ENCODE peak calls at places on chromosomes 5 and 9, in seven cellular contexts. One of them, this sample, is unnamed.

GRCh38 chr5:62778327-62779009 is 199.8 kb downstream of the LRRC70 start:
- DNase-seq in left colon: no peak
- DNase-seq in activated naive CD4-positive, alpha-beta T cell: no peak
- DNase-seq in GM23248: no peak
- DNase-seq in NT2/D1: no peak
- DNase-seq in hippocampal formation: no peak
- DNase-seq in heart left ventricle: no peak
- DNase-seq in this sample: no peak

GRCh38 chr9:81125446-81126092 is 563.8 kb downstream of the TLE1 start:
- DNase-seq in left colon: no peak
- DNase-seq in activated naive CD4-positive, alpha-beta T cell: no peak
- DNase-seq in GM23248: no peak
- DNase-seq in NT2/D1: no peak
- DNase-seq in hippocampal formation: no peak
- DNase-seq in heart left ventricle: no peak
- DNase-seq in this sample: no peak

GRCh38 chr5:138339086-138339456 is 1.0 kb downstream of the FAM53C start:
- DNase-seq in left colon: peak
- DNase-seq in activated naive CD4-positive, alpha-beta T cell: no peak
- DNase-seq in GM23248: peak
- DNase-seq in NT2/D1: no peak
- DNase-seq in hippocampal formation: no peak
- DNase-seq in heart left ventricle: no peak
- DNase-seq in this sample: no peak

GRCh38 chr9:35945341-35946018 is 12.5 kb downstream of the OR2S2 start:
- DNase-seq in left colon: peak
- DNase-seq in activated naive CD4-positive, alpha-beta T cell: peak
- DNase-seq in GM23248: peak
- DNase-seq in NT2/D1: peak
- DNase-seq in hippocampal formation: peak
- DNase-seq in heart left ventricle: peak
- DNase-seq in this sample: peak

GRCh38 chr9:70795841-70796240 is 325.6 kb downstream of the TRPM3 start:
- DNase-seq in left colon: no peak
- DNase-seq in activated naive CD4-positive, alpha-beta T cell: no peak
- DNase-seq in GM23248: no peak
- DNase-seq in NT2/D1: no peak
- DNase-seq in hippocampal formation: no peak
- DNase-seq in heart left ventricle: no peak
- DNase-seq in this sample: no peak

GRCh38 chr9:123848447-123849085 is 81.4 kb downstream of the DENND1A start:
- DNase-seq in left colon: no peak
- DNase-seq in activated naive CD4-positive, alpha-beta T cell: no peak
- DNase-seq in GM23248: no peak
- DNase-seq in NT2/D1: no peak
- DNase-seq in hippocampal formation: no peak
- DNase-seq in heart left ventricle: no peak
- DNase-seq in this sample: no peak

GRCh38 chr5:68587181-68587580 is 371.6 kb downstream of the PIK3R1 start:
- DNase-seq in left colon: no peak
- DNase-seq in activated naive CD4-positive, alpha-beta T cell: no peak
- DNase-seq in GM23248: peak
- DNase-seq in NT2/D1: no peak
- DNase-seq in hippocampal formation: no peak
- DNase-seq in heart left ventricle: no peak
- DNase-seq in this sample: no peak

GRCh38 chr9:811101-811531 is 30.4 kb upstream of the DMRT1 start:
- DNase-seq in left colon: peak
- DNase-seq in activated naive CD4-positive, alpha-beta T cell: no peak
- DNase-seq in GM23248: peak
- DNase-seq in NT2/D1: no peak
- DNase-seq in hippocampal formation: no peak
- DNase-seq in heart left ventricle: peak
- DNase-seq in this sample: no peak

GRCh38 chr5:138508958-138509357 is 34.1 kb downstream of the ETF1 start:
- DNase-seq in left colon: no peak
- DNase-seq in activated naive CD4-positive, alpha-beta T cell: no peak
- DNase-seq in GM23248: peak
- DNase-seq in NT2/D1: no peak
- DNase-seq in hippocampal formation: no peak
- DNase-seq in heart left ventricle: no peak
- DNase-seq in this sample: no peak

GRCh38 chr9:71692337-71692736 is 76.0 kb downstream of the CEMIP2 start:
- DNase-seq in left colon: no peak
- DNase-seq in activated naive CD4-positive, alpha-beta T cell: no peak
- DNase-seq in GM23248: peak
- DNase-seq in NT2/D1: no peak
- DNase-seq in hippocampal formation: no peak
- DNase-seq in heart left ventricle: peak
- DNase-seq in this sample: no peak

GRCh38 chr9:108101410-108101809 is 611.8 kb upstream of the KLF4 start:
- DNase-seq in left colon: no peak
- DNase-seq in activated naive CD4-positive, alpha-beta T cell: no peak
- DNase-seq in GM23248: no peak
- DNase-seq in NT2/D1: no peak
- DNase-seq in hippocampal formation: no peak
- DNase-seq in heart left ventricle: no peak
- DNase-seq in this sample: no peak

GRCh38 chr9:134371731-134372130 is 45.5 kb downstream of the RXRA start:
- DNase-seq in left colon: no peak
- DNase-seq in activated naive CD4-positive, alpha-beta T cell: no peak
- DNase-seq in GM23248: no peak
- DNase-seq in NT2/D1: no peak
- DNase-seq in hippocampal formation: no peak
- DNase-seq in heart left ventricle: peak
- DNase-seq in this sample: peak

GRCh38 chr5:54514269-54514668 is 3.3 kb upstream of the SNX18 start:
- DNase-seq in left colon: no peak
- DNase-seq in activated naive CD4-positive, alpha-beta T cell: no peak
- DNase-seq in GM23248: peak
- DNase-seq in NT2/D1: no peak
- DNase-seq in hippocampal formation: no peak
- DNase-seq in heart left ventricle: no peak
- DNase-seq in this sample: no peak

GRCh38 chr5:127562252-127562651 is 44.8 kb downstream of the PRRC1 start:
- DNase-seq in left colon: no peak
- DNase-seq in activated naive CD4-positive, alpha-beta T cell: no peak
- DNase-seq in GM23248: no peak
- DNase-seq in NT2/D1: peak
- DNase-seq in hippocampal formation: no peak
- DNase-seq in heart left ventricle: no peak
- DNase-seq in this sample: no peak

GRCh38 chr9:134050726-134051125 is 17.1 kb downstream of the BRD3 start:
- DNase-seq in left colon: no peak
- DNase-seq in activated naive CD4-positive, alpha-beta T cell: no peak
- DNase-seq in GM23248: no peak
- DNase-seq in NT2/D1: no peak
- DNase-seq in hippocampal formation: no peak
- DNase-seq in heart left ventricle: no peak
- DNase-seq in this sample: no peak

GRCh38 chr5:126513703-126514102 is 81.3 kb downstream of the ALDH7A1 start:
- DNase-seq in left colon: no peak
- DNase-seq in activated naive CD4-positive, alpha-beta T cell: no peak
- DNase-seq in GM23248: no peak
- DNase-seq in NT2/D1: no peak
- DNase-seq in hippocampal formation: no peak
- DNase-seq in heart left ventricle: no peak
- DNase-seq in this sample: no peak

GRCh38 chr5:136080483-136081180 is 51.8 kb downstream of the TGFBI start:
- DNase-seq in left colon: peak
- DNase-seq in activated naive CD4-positive, alpha-beta T cell: no peak
- DNase-seq in GM23248: peak
- DNase-seq in NT2/D1: no peak
- DNase-seq in hippocampal formation: peak
- DNase-seq in heart left ventricle: peak
- DNase-seq in this sample: peak

GRCh38 chr5:88837222-88837621 is 45.8 kb downstream of the MEF2C start:
- DNase-seq in left colon: no peak
- DNase-seq in activated naive CD4-positive, alpha-beta T cell: no peak
- DNase-seq in GM23248: no peak
- DNase-seq in NT2/D1: no peak
- DNase-seq in hippocampal formation: no peak
- DNase-seq in heart left ventricle: no peak
- DNase-seq in this sample: no peak

GRCh38 chr5:14054965-14055963 is 87.9 kb upstream of the TRIO start:
- DNase-seq in left colon: no peak
- DNase-seq in activated naive CD4-positive, alpha-beta T cell: no peak
- DNase-seq in GM23248: peak
- DNase-seq in NT2/D1: no peak
- DNase-seq in hippocampal formation: no peak
- DNase-seq in heart left ventricle: no peak
- DNase-seq in this sample: no peak

GRCh38 chr5:107668933-107669542 is 1.7 kb downstream of the EFNA5 start:
- DNase-seq in left colon: peak
- DNase-seq in activated naive CD4-positive, alpha-beta T cell: no peak
- DNase-seq in GM23248: peak
- DNase-seq in NT2/D1: peak
- DNase-seq in hippocampal formation: no peak
- DNase-seq in heart left ventricle: peak
- DNase-seq in this sample: no peak

GRCh38 chr5:69484891-69485290 is 7.7 kb upstream of the OCLN start:
- DNase-seq in left colon: no peak
- DNase-seq in activated naive CD4-positive, alpha-beta T cell: no peak
- DNase-seq in GM23248: peak
- DNase-seq in NT2/D1: no peak
- DNase-seq in hippocampal formation: no peak
- DNase-seq in heart left ventricle: no peak
- DNase-seq in this sample: no peak

GRCh38 chr5:153515269-153515668 is 24.8 kb downstream of the GRIA1 start:
- DNase-seq in left colon: no peak
- DNase-seq in activated naive CD4-positive, alpha-beta T cell: no peak
- DNase-seq in GM23248: peak
- DNase-seq in NT2/D1: no peak
- DNase-seq in hippocampal formation: no peak
- DNase-seq in heart left ventricle: no peak
- DNase-seq in this sample: no peak

GRCh38 chr5:141843156-141843927 is 34.9 kb downstream of the PCDH1 start:
- DNase-seq in left colon: peak
- DNase-seq in activated naive CD4-positive, alpha-beta T cell: no peak
- DNase-seq in GM23248: peak
- DNase-seq in NT2/D1: no peak
- DNase-seq in hippocampal formation: no peak
- DNase-seq in heart left ventricle: no peak
- DNase-seq in this sample: peak

GRCh38 chr9:125241000-125241862 is at the start of gene HSPA5:
- DNase-seq in left colon: peak
- DNase-seq in activated naive CD4-positive, alpha-beta T cell: peak
- DNase-seq in GM23248: peak
- DNase-seq in NT2/D1: peak
- DNase-seq in hippocampal formation: peak
- DNase-seq in heart left ventricle: peak
- DNase-seq in this sample: peak

GRCh38 chr9:20592673-20593072 is 29.6 kb downstream of the MLLT3 start:
- DNase-seq in left colon: no peak
- DNase-seq in activated naive CD4-positive, alpha-beta T cell: no peak
- DNase-seq in GM23248: no peak
- DNase-seq in NT2/D1: no peak
- DNase-seq in hippocampal formation: no peak
- DNase-seq in heart left ventricle: no peak
- DNase-seq in this sample: no peak

GRCh38 chr9:95092321-95093072 is 225.0 kb downstream of the FANCC start:
- DNase-seq in left colon: no peak
- DNase-seq in activated naive CD4-positive, alpha-beta T cell: no peak
- DNase-seq in GM23248: peak
- DNase-seq in NT2/D1: no peak
- DNase-seq in hippocampal formation: no peak
- DNase-seq in heart left ventricle: no peak
- DNase-seq in this sample: no peak

GRCh38 chr5:119036101-119036762 is 34.7 kb upstream of the DMXL1 start:
- DNase-seq in left colon: no peak
- DNase-seq in activated naive CD4-positive, alpha-beta T cell: no peak
- DNase-seq in GM23248: peak
- DNase-seq in NT2/D1: no peak
- DNase-seq in hippocampal formation: no peak
- DNase-seq in heart left ventricle: no peak
- DNase-seq in this sample: no peak

GRCh38 chr5:108382784-108383358 is 973 bp upstream of the FBXL17 start:
- DNase-seq in left colon: peak
- DNase-seq in activated naive CD4-positive, alpha-beta T cell: no peak
- DNase-seq in GM23248: peak
- DNase-seq in NT2/D1: no peak
- DNase-seq in hippocampal formation: no peak
- DNase-seq in heart left ventricle: no peak
- DNase-seq in this sample: no peak

GRCh38 chr9:10678790-10679189 is 66.0 kb upstream of the PTPRD start:
- DNase-seq in left colon: no peak
- DNase-seq in activated naive CD4-positive, alpha-beta T cell: no peak
- DNase-seq in GM23248: no peak
- DNase-seq in NT2/D1: no peak
- DNase-seq in hippocampal formation: no peak
- DNase-seq in heart left ventricle: no peak
- DNase-seq in this sample: no peak

GRCh38 chr5:120545951-120546350 is 81.9 kb downstream of the PRR16 start:
- DNase-seq in left colon: no peak
- DNase-seq in activated naive CD4-positive, alpha-beta T cell: no peak
- DNase-seq in GM23248: peak
- DNase-seq in NT2/D1: no peak
- DNase-seq in hippocampal formation: no peak
- DNase-seq in heart left ventricle: no peak
- DNase-seq in this sample: no peak

GRCh38 chr5:167934561-167934971 is 356.9 kb upstream of the WWC1 start:
- DNase-seq in left colon: no peak
- DNase-seq in activated naive CD4-positive, alpha-beta T cell: no peak
- DNase-seq in GM23248: peak
- DNase-seq in NT2/D1: no peak
- DNase-seq in hippocampal formation: no peak
- DNase-seq in heart left ventricle: peak
- DNase-seq in this sample: no peak

GRCh38 chr5:54902817-54903473 is 82.4 kb downstream of the ESM1 start:
- DNase-seq in left colon: no peak
- DNase-seq in activated naive CD4-positive, alpha-beta T cell: no peak
- DNase-seq in GM23248: peak
- DNase-seq in NT2/D1: no peak
- DNase-seq in hippocampal formation: no peak
- DNase-seq in heart left ventricle: no peak
- DNase-seq in this sample: no peak

GRCh38 chr9:18800579-18800978 is 232.4 kb downstream of the SAXO1 start:
- DNase-seq in left colon: no peak
- DNase-seq in activated naive CD4-positive, alpha-beta T cell: no peak
- DNase-seq in GM23248: no peak
- DNase-seq in NT2/D1: no peak
- DNase-seq in hippocampal formation: no peak
- DNase-seq in heart left ventricle: no peak
- DNase-seq in this sample: no peak

GRCh38 chr5:44881266-44881665 is 72.5 kb downstream of the MRPS30 start:
- DNase-seq in left colon: no peak
- DNase-seq in activated naive CD4-positive, alpha-beta T cell: no peak
- DNase-seq in GM23248: no peak
- DNase-seq in NT2/D1: no peak
- DNase-seq in hippocampal formation: no peak
- DNase-seq in heart left ventricle: no peak
- DNase-seq in this sample: no peak

GRCh38 chr5:159915913-159916840 is at the start of gene ADRA1B:
- DNase-seq in left colon: peak
- DNase-seq in activated naive CD4-positive, alpha-beta T cell: peak
- DNase-seq in GM23248: peak
- DNase-seq in NT2/D1: peak
- DNase-seq in hippocampal formation: no peak
- DNase-seq in heart left ventricle: peak
- DNase-seq in this sample: peak

GRCh38 chr5:54738118-54738972 is 220.8 kb downstream of the SNX18 start:
- DNase-seq in left colon: peak
- DNase-seq in activated naive CD4-positive, alpha-beta T cell: no peak
- DNase-seq in GM23248: peak
- DNase-seq in NT2/D1: no peak
- DNase-seq in hippocampal formation: no peak
- DNase-seq in heart left ventricle: peak
- DNase-seq in this sample: peak

This sample was measured in ureter.